ENCODE peak calls at places on chromosomes 7 and 10, in eight cellular contexts. One of them, this sample, is unnamed.

GRCh38 chr10:89042547-89042946 is 51.9 kb downstream of the FAS start:
- DNase-seq in suprapubic skin: no peak
- DNase-seq in naive thymus-derived CD4-positive, alpha-beta T cell: no peak
- DNase-seq in substantia nigra: no peak
- DNase-seq in tibial nerve: no peak
- DNase-seq in NCI-H1417: no peak
- DNase-seq in EH: no peak
- DNase-seq in esophagus squamous epithelium: no peak
- DNase-seq in this sample: no peak

GRCh38 chr7:12256025-12256570 is 45.0 kb downstream of the TMEM106B start:
- DNase-seq in suprapubic skin: no peak
- DNase-seq in NCI-H1417: peak; percentile 39
- DNase-seq in naive thymus-derived CD4-positive, alpha-beta T cell: no peak
- DNase-seq in EH: peak; percentile 5
- DNase-seq in esophagus squamous epithelium: no peak
- DNase-seq in tibial nerve: no peak
- DNase-seq in substantia nigra: no peak
- DNase-seq in this sample: no peak

GRCh38 chr10:37975407-37975991 is 948 bp downstream of the ZNF25 start:
- DNase-seq in naive thymus-derived CD4-positive, alpha-beta T cell: no peak
- DNase-seq in tibial nerve: peak; percentile 7
- DNase-seq in substantia nigra: peak; percentile 0
- DNase-seq in esophagus squamous epithelium: no peak
- DNase-seq in NCI-H1417: peak; percentile 64
- DNase-seq in suprapubic skin: no peak
- DNase-seq in EH: peak; percentile 43
- DNase-seq in this sample: no peak

GRCh38 chr7:117682681-117683385 is 190.4 kb downstream of the CTTNBP2 start:
- DNase-seq in esophagus squamous epithelium: no peak
- DNase-seq in NCI-H1417: no peak
- DNase-seq in substantia nigra: no peak
- DNase-seq in tibial nerve: no peak
- DNase-seq in suprapubic skin: no peak
- DNase-seq in EH: no peak
- DNase-seq in naive thymus-derived CD4-positive, alpha-beta T cell: no peak
- DNase-seq in this sample: no peak

GRCh38 chr7:4702961-4703512 is 20.9 kb downstream of the FOXK1 start:
- DNase-seq in tibial nerve: no peak
- DNase-seq in NCI-H1417: no peak
- DNase-seq in suprapubic skin: no peak
- DNase-seq in substantia nigra: no peak
- DNase-seq in naive thymus-derived CD4-positive, alpha-beta T cell: no peak
- DNase-seq in esophagus squamous epithelium: no peak
- DNase-seq in EH: no peak
- DNase-seq in this sample: no peak

GRCh38 chr7:149081914-149082313 is 8.6 kb downstream of the ZNF786 start:
- DNase-seq in suprapubic skin: no peak
- DNase-seq in tibial nerve: no peak
- DNase-seq in substantia nigra: no peak
- DNase-seq in NCI-H1417: no peak
- DNase-seq in EH: no peak
- DNase-seq in naive thymus-derived CD4-positive, alpha-beta T cell: no peak
- DNase-seq in esophagus squamous epithelium: no peak
- DNase-seq in this sample: no peak

GRCh38 chr10:14438576-14438975 is 107.9 kb upstream of the FRMD4A start:
- DNase-seq in NCI-H1417: no peak
- DNase-seq in suprapubic skin: no peak
- DNase-seq in EH: peak; percentile 5
- DNase-seq in substantia nigra: no peak
- DNase-seq in esophagus squamous epithelium: no peak
- DNase-seq in naive thymus-derived CD4-positive, alpha-beta T cell: no peak
- DNase-seq in tibial nerve: no peak
- DNase-seq in this sample: no peak

GRCh38 chr10:114508376-114508775 is 104.1 kb upstream of the AFAP1L2 start:
- DNase-seq in esophagus squamous epithelium: no peak
- DNase-seq in NCI-H1417: no peak
- DNase-seq in naive thymus-derived CD4-positive, alpha-beta T cell: no peak
- DNase-seq in EH: no peak
- DNase-seq in suprapubic skin: no peak
- DNase-seq in substantia nigra: no peak
- DNase-seq in tibial nerve: no peak
- DNase-seq in this sample: no peak

GRCh38 chr7:4037877-4038276 is 644.2 kb upstream of the FOXK1 start:
- DNase-seq in EH: no peak
- DNase-seq in tibial nerve: no peak
- DNase-seq in esophagus squamous epithelium: no peak
- DNase-seq in substantia nigra: no peak
- DNase-seq in suprapubic skin: no peak
- DNase-seq in NCI-H1417: no peak
- DNase-seq in naive thymus-derived CD4-positive, alpha-beta T cell: no peak
- DNase-seq in this sample: no peak

GRCh38 chr10:6202684-6203330 is at the start of gene PFKFB3:
- DNase-seq in EH: peak; percentile 94
- DNase-seq in NCI-H1417: peak; percentile 64
- DNase-seq in suprapubic skin: peak; percentile 97
- DNase-seq in naive thymus-derived CD4-positive, alpha-beta T cell: peak; percentile 82
- DNase-seq in tibial nerve: peak; percentile 92
- DNase-seq in substantia nigra: peak; percentile 91
- DNase-seq in esophagus squamous epithelium: peak; percentile 60
- DNase-seq in this sample: no peak

GRCh38 chr10:3935933-3936359 is 150.9 kb upstream of the KLF6 start:
- DNase-seq in naive thymus-derived CD4-positive, alpha-beta T cell: no peak
- DNase-seq in EH: peak; percentile 36
- DNase-seq in suprapubic skin: no peak
- DNase-seq in NCI-H1417: no peak
- DNase-seq in substantia nigra: no peak
- DNase-seq in tibial nerve: no peak
- DNase-seq in esophagus squamous epithelium: no peak
- DNase-seq in this sample: no peak

GRCh38 chr7:17042211-17042610 is 160.4 kb upstream of the AGR3 start:
- DNase-seq in suprapubic skin: no peak
- DNase-seq in naive thymus-derived CD4-positive, alpha-beta T cell: no peak
- DNase-seq in esophagus squamous epithelium: no peak
- DNase-seq in substantia nigra: no peak
- DNase-seq in tibial nerve: no peak
- DNase-seq in EH: no peak
- DNase-seq in NCI-H1417: no peak
- DNase-seq in this sample: no peak

GRCh38 chr7:47471358-47471703 is 110.6 kb downstream of the TNS3 start:
- DNase-seq in substantia nigra: no peak
- DNase-seq in naive thymus-derived CD4-positive, alpha-beta T cell: no peak
- DNase-seq in tibial nerve: no peak
- DNase-seq in NCI-H1417: no peak
- DNase-seq in EH: no peak
- DNase-seq in suprapubic skin: no peak
- DNase-seq in esophagus squamous epithelium: no peak
- DNase-seq in this sample: no peak

GRCh38 chr7:73537051-73537450 is 15.0 kb upstream of the BAZ1B start:
- DNase-seq in NCI-H1417: no peak
- DNase-seq in substantia nigra: no peak
- DNase-seq in tibial nerve: no peak
- DNase-seq in naive thymus-derived CD4-positive, alpha-beta T cell: no peak
- DNase-seq in EH: no peak
- DNase-seq in suprapubic skin: no peak
- DNase-seq in esophagus squamous epithelium: no peak
- DNase-seq in this sample: no peak

GRCh38 chr10:109886037-109886787 is 37.1 kb downstream of the XPNPEP1 start:
- DNase-seq in suprapubic skin: no peak
- DNase-seq in esophagus squamous epithelium: no peak
- DNase-seq in tibial nerve: no peak
- DNase-seq in EH: no peak
- DNase-seq in naive thymus-derived CD4-positive, alpha-beta T cell: no peak
- DNase-seq in NCI-H1417: no peak
- DNase-seq in substantia nigra: no peak
- DNase-seq in this sample: no peak

GRCh38 chr10:95963202-95963991 is 55.6 kb downstream of the CC2D2B start:
- DNase-seq in NCI-H1417: no peak
- DNase-seq in naive thymus-derived CD4-positive, alpha-beta T cell: no peak
- DNase-seq in esophagus squamous epithelium: no peak
- DNase-seq in EH: no peak
- DNase-seq in tibial nerve: no peak
- DNase-seq in suprapubic skin: no peak
- DNase-seq in substantia nigra: no peak
- DNase-seq in this sample: no peak

GRCh38 chr10:129774736-129775401 is 189.2 kb downstream of the EBF3 start:
- DNase-seq in suprapubic skin: peak; percentile 71
- DNase-seq in esophagus squamous epithelium: no peak
- DNase-seq in NCI-H1417: no peak
- DNase-seq in EH: no peak
- DNase-seq in naive thymus-derived CD4-positive, alpha-beta T cell: no peak
- DNase-seq in substantia nigra: no peak
- DNase-seq in tibial nerve: no peak
- DNase-seq in this sample: no peak

GRCh38 chr10:124323145-124323725 is 95.5 kb downstream of the OAT start:
- DNase-seq in tibial nerve: no peak
- DNase-seq in naive thymus-derived CD4-positive, alpha-beta T cell: no peak
- DNase-seq in suprapubic skin: no peak
- DNase-seq in substantia nigra: no peak
- DNase-seq in EH: peak; percentile 41
- DNase-seq in esophagus squamous epithelium: no peak
- DNase-seq in NCI-H1417: no peak
- DNase-seq in this sample: no peak

GRCh38 chr10:5811387-5811821 is 1.8 kb downstream of the GDI2 start:
- DNase-seq in tibial nerve: no peak
- DNase-seq in NCI-H1417: peak; percentile 21
- DNase-seq in substantia nigra: no peak
- DNase-seq in naive thymus-derived CD4-positive, alpha-beta T cell: no peak
- DNase-seq in esophagus squamous epithelium: no peak
- DNase-seq in EH: peak; percentile 73
- DNase-seq in suprapubic skin: peak; percentile 23
- DNase-seq in this sample: no peak

GRCh38 chr10:32244421-32245207 is 102.3 kb downstream of the EPC1 start:
- DNase-seq in suprapubic skin: no peak
- DNase-seq in esophagus squamous epithelium: no peak
- DNase-seq in EH: no peak
- DNase-seq in naive thymus-derived CD4-positive, alpha-beta T cell: no peak
- DNase-seq in tibial nerve: no peak
- DNase-seq in NCI-H1417: no peak
- DNase-seq in substantia nigra: no peak
- DNase-seq in this sample: no peak

GRCh38 chr10:61110936-61111335 is 167.0 kb upstream of the RHOBTB1 start:
- DNase-seq in naive thymus-derived CD4-positive, alpha-beta T cell: no peak
- DNase-seq in substantia nigra: no peak
- DNase-seq in tibial nerve: no peak
- DNase-seq in esophagus squamous epithelium: no peak
- DNase-seq in suprapubic skin: no peak
- DNase-seq in EH: no peak
- DNase-seq in NCI-H1417: no peak
- DNase-seq in this sample: no peak

GRCh38 chr7:132390705-132391104 is 185.6 kb downstream of the PLXNA4 start:
- DNase-seq in esophagus squamous epithelium: no peak
- DNase-seq in naive thymus-derived CD4-positive, alpha-beta T cell: no peak
- DNase-seq in EH: peak; percentile 51
- DNase-seq in suprapubic skin: no peak
- DNase-seq in substantia nigra: no peak
- DNase-seq in NCI-H1417: no peak
- DNase-seq in tibial nerve: no peak
- DNase-seq in this sample: no peak

GRCh38 chr10:63456437-63457210 is 9.2 kb downstream of the JMJD1C start:
- DNase-seq in naive thymus-derived CD4-positive, alpha-beta T cell: no peak
- DNase-seq in substantia nigra: no peak
- DNase-seq in NCI-H1417: no peak
- DNase-seq in suprapubic skin: no peak
- DNase-seq in tibial nerve: no peak
- DNase-seq in esophagus squamous epithelium: no peak
- DNase-seq in EH: peak; percentile 80
- DNase-seq in this sample: no peak

GRCh38 chr7:115435178-115435577 is 513.3 kb downstream of the MDFIC start:
- DNase-seq in EH: no peak
- DNase-seq in naive thymus-derived CD4-positive, alpha-beta T cell: no peak
- DNase-seq in tibial nerve: no peak
- DNase-seq in esophagus squamous epithelium: no peak
- DNase-seq in suprapubic skin: no peak
- DNase-seq in NCI-H1417: no peak
- DNase-seq in substantia nigra: no peak
- DNase-seq in this sample: no peak

GRCh38 chr7:32163141-32163806 is 93.1 kb upstream of the PDE1C start:
- DNase-seq in naive thymus-derived CD4-positive, alpha-beta T cell: no peak
- DNase-seq in tibial nerve: peak; percentile 43
- DNase-seq in suprapubic skin: no peak
- DNase-seq in esophagus squamous epithelium: no peak
- DNase-seq in substantia nigra: no peak
- DNase-seq in EH: peak; percentile 99
- DNase-seq in NCI-H1417: no peak
- DNase-seq in this sample: no peak

GRCh38 chr7:121755818-121756501 is 117.0 kb upstream of the PTPRZ1 start:
- DNase-seq in esophagus squamous epithelium: no peak
- DNase-seq in NCI-H1417: peak; percentile 89
- DNase-seq in EH: no peak
- DNase-seq in suprapubic skin: no peak
- DNase-seq in tibial nerve: no peak
- DNase-seq in naive thymus-derived CD4-positive, alpha-beta T cell: no peak
- DNase-seq in substantia nigra: no peak
- DNase-seq in this sample: no peak

GRCh38 chr10:98258683-98259454 is 9.1 kb downstream of the LOXL4 start:
- DNase-seq in tibial nerve: no peak
- DNase-seq in EH: peak; percentile 82
- DNase-seq in NCI-H1417: no peak
- DNase-seq in suprapubic skin: no peak
- DNase-seq in naive thymus-derived CD4-positive, alpha-beta T cell: no peak
- DNase-seq in substantia nigra: no peak
- DNase-seq in esophagus squamous epithelium: no peak
- DNase-seq in this sample: no peak

GRCh38 chr7:81162771-81163525 is 244.1 kb upstream of the SEMA3C start:
- DNase-seq in esophagus squamous epithelium: no peak
- DNase-seq in substantia nigra: no peak
- DNase-seq in EH: no peak
- DNase-seq in NCI-H1417: no peak
- DNase-seq in suprapubic skin: no peak
- DNase-seq in tibial nerve: no peak
- DNase-seq in naive thymus-derived CD4-positive, alpha-beta T cell: no peak
- DNase-seq in this sample: no peak

GRCh38 chr7:122301858-122302745 is 2.4 kb downstream of the FEZF1 start:
- DNase-seq in tibial nerve: no peak
- DNase-seq in esophagus squamous epithelium: no peak
- DNase-seq in suprapubic skin: no peak
- DNase-seq in naive thymus-derived CD4-positive, alpha-beta T cell: no peak
- DNase-seq in substantia nigra: no peak
- DNase-seq in NCI-H1417: no peak
- DNase-seq in EH: no peak
- DNase-seq in this sample: no peak

GRCh38 chr7:40673285-40673684 is 538.5 kb downstream of the SUGCT start:
- DNase-seq in tibial nerve: no peak
- DNase-seq in naive thymus-derived CD4-positive, alpha-beta T cell: no peak
- DNase-seq in suprapubic skin: no peak
- DNase-seq in EH: peak; percentile 87
- DNase-seq in NCI-H1417: no peak
- DNase-seq in substantia nigra: no peak
- DNase-seq in esophagus squamous epithelium: no peak
- DNase-seq in this sample: no peak

GRCh38 chr10:21402606-21403083 is 122.8 kb downstream of the SKIDA1 start:
- DNase-seq in suprapubic skin: peak; percentile 63
- DNase-seq in tibial nerve: no peak
- DNase-seq in esophagus squamous epithelium: no peak
- DNase-seq in EH: peak; percentile 89
- DNase-seq in NCI-H1417: no peak
- DNase-seq in substantia nigra: no peak
- DNase-seq in naive thymus-derived CD4-positive, alpha-beta T cell: no peak
- DNase-seq in this sample: no peak

GRCh38 chr10:25743832-25744231 is 190.2 kb upstream of the MYO3A start:
- DNase-seq in naive thymus-derived CD4-positive, alpha-beta T cell: no peak
- DNase-seq in substantia nigra: no peak
- DNase-seq in EH: no peak
- DNase-seq in NCI-H1417: no peak
- DNase-seq in suprapubic skin: no peak
- DNase-seq in esophagus squamous epithelium: no peak
- DNase-seq in tibial nerve: no peak
- DNase-seq in this sample: no peak

GRCh38 chr7:23468721-23469149 is 1.6 kb downstream of the IGF2BP3 start:
- DNase-seq in esophagus squamous epithelium: no peak
- DNase-seq in tibial nerve: no peak
- DNase-seq in EH: no peak
- DNase-seq in naive thymus-derived CD4-positive, alpha-beta T cell: peak; percentile 14
- DNase-seq in NCI-H1417: peak; percentile 69
- DNase-seq in suprapubic skin: no peak
- DNase-seq in substantia nigra: no peak
- DNase-seq in this sample: no peak

GRCh38 chr10:50447691-50448090 is 176.1 kb downstream of the SGMS1 start:
- DNase-seq in EH: peak; percentile 2
- DNase-seq in naive thymus-derived CD4-positive, alpha-beta T cell: no peak
- DNase-seq in substantia nigra: no peak
- DNase-seq in suprapubic skin: no peak
- DNase-seq in NCI-H1417: no peak
- DNase-seq in tibial nerve: no peak
- DNase-seq in esophagus squamous epithelium: no peak
- DNase-seq in this sample: no peak